ENCODE peak calls at places on chromosomes 13 and 19, in eight cellular contexts. X is HL-60; K is left ventricle myocardium inferior; Z is fibroblast of pulmonary artery; I is CD8-positive, alpha-beta T cell; D is cardiac fibroblast; N is pancreas; W is NB4. U is an unnamed sample.
A peak's percentile ranks its signal among the peaks of the same experiment; 100 is the strongest.

GRCh38 chr13:36515466-36515865 is 83.2 kb downstream of the CCNA1 start:
- DNase-seq in X (no peak), Z (no peak), K (no peak), W (no peak), I (no peak), N (no peak), D (no peak), U (no peak)

GRCh38 chr13:29849731-29850212 is 645 bp downstream of the UBL3 start:
- DNase-seq in W (peak; percentile 67), N (peak; percentile 89), X (no peak), K (peak; percentile 45), D (peak; percentile 53), Z (peak; percentile 50), I (peak; percentile 29), U (no peak)

GRCh38 chr13:68234278-68234677 is 1004.1 kb upstream of the PCDH9 start:
- DNase-seq in I (no peak), W (no peak), N (no peak), K (no peak), X (no peak), D (peak; percentile 7), Z (peak; percentile 4), U (no peak)

GRCh38 chr13:23622991-23623390 is 52.8 kb downstream of the TNFRSF19 start:
- DNase-seq in I (no peak), W (no peak), D (no peak), Z (no peak), K (no peak), N (no peak), X (no peak), U (peak; percentile 88)

GRCh38 chr13:112986470-112986869 is 17.5 kb downstream of the MCF2L start:
- DNase-seq in Z (no peak), X (no peak), W (no peak), K (no peak), N (peak; percentile 63), D (no peak), I (no peak), U (no peak)

GRCh38 chr13:62997696-62998095 is 1582.0 kb upstream of the PCDH20 start:
- DNase-seq in K (no peak), W (no peak), X (no peak), D (no peak), Z (no peak), I (no peak), N (no peak), U (no peak)

GRCh38 chr19:17488593-17489391 is 18.5 kb downstream of the SLC27A1 start:
- DNase-seq in N (peak; percentile 94), X (no peak), K (peak; percentile 59), D (no peak), W (peak; percentile 79), Z (peak; percentile 34), I (peak; percentile 80), U (peak; percentile 88)

GRCh38 chr13:46571941-46572340 is 19.0 kb downstream of the LRCH1 start:
- DNase-seq in I (no peak), N (no peak), K (no peak), Z (no peak), D (no peak), W (no peak), X (no peak), U (no peak)

GRCh38 chr19:38070573-38070972 is 153.4 kb downstream of the DPF1 start:
- DNase-seq in W (no peak), N (peak; percentile 12), I (no peak), X (no peak), Z (peak; percentile 60), D (peak; percentile 43), K (no peak), U (no peak)

GRCh38 chr13:73167046-73167820 is 108.4 kb downstream of the KLF5 start:
- DNase-seq in W (no peak), X (no peak), N (no peak), Z (no peak), K (no peak), I (no peak), D (peak; percentile 30), U (no peak)

GRCh38 chr13:80036845-80037504 is 304.0 kb downstream of the SPRY2 start:
- DNase-seq in I (no peak), Z (no peak), N (no peak), W (peak; percentile 88), K (no peak), X (no peak), D (no peak), U (peak; percentile 16)

GRCh38 chr13:97539651-97540230 is 105.8 kb downstream of the RAP2A start:
- DNase-seq in W (no peak), I (no peak), Z (peak; percentile 48), D (peak; percentile 44), X (no peak), K (no peak), N (no peak), U (peak; percentile 47)

GRCh38 chr19:4369109-4369887 is 25.9 kb downstream of the MPND start:
- DNase-seq in W (no peak), K (peak; percentile 46), I (peak; percentile 64), X (peak; percentile 63), D (no peak), N (peak; percentile 80), Z (no peak), U (peak; percentile 94)

GRCh38 chr13:20566424-20566916 is 487 bp upstream of the IFT88 start:
- DNase-seq in D (no peak), I (no peak), N (no peak), Z (no peak), X (no peak), W (no peak), K (no peak), U (no peak)

GRCh38 chr19:1647664-1648155 is 4.7 kb downstream of the TCF3 start:
- DNase-seq in K (no peak), X (no peak), N (peak; percentile 58), I (no peak), W (no peak), Z (no peak), D (no peak), U (peak; percentile 56)

GRCh38 chr19:42567567-42567966 is 27.2 kb downstream of the CEACAM8 start:
- DNase-seq in X (no peak), Z (no peak), W (no peak), D (no peak), I (no peak), K (no peak), N (no peak), U (no peak)

GRCh38 chr19:28313633-28314032 is 899.3 kb downstream of the UQCRFS1 start:
- DNase-seq in X (no peak), K (peak; percentile 20), W (no peak), N (no peak), D (peak; percentile 90), Z (peak; percentile 80), I (no peak), U (no peak)

DNA sequence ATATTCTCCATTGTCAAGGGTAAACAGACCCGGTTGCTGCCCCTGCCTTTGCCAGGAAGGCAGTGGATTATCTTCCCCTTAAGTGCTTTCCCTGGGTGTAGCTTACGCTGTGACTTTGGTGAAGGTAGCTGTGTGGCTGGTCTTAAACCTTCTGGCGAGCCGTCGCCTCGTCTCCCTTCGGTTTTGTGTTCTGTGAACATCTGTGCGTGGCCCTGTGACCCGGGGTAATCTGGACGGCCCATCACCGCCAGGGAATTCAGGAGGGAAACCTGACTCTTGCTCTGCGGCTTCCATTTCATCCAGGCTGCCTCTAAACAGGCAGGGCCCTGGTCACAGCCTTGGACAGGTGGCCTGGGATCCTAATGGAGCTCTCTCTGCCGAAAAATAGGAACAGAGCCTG is 78.7 kb downstream of the SHISA2 start:
- DNase-seq in Z (no peak), X (no peak), N (no peak), D (no peak), I (no peak), K (no peak), W (no peak), U (no peak)
- TF ChIP-seq CTCF in Z (no peak), X (no peak), N (no peak), D (no peak), I (no peak), K (no peak), W (no peak), U (no peak)

GRCh38 chr19:11578342-11579142 is 1.1 kb upstream of the ACP5 start:
- DNase-seq in K (peak; percentile 42), N (no peak), I (peak; percentile 28), Z (no peak), X (peak; percentile 74), W (peak; percentile 32), D (peak; percentile 25), U (peak; percentile 55)

GRCh38 chr19:11577451-11578341 is at the start of gene ACP5:
- DNase-seq in N (no peak), Z (no peak), D (no peak), X (no peak), K (no peak), I (no peak), W (no peak), U (no peak)

GRCh38 chr19:11576186-11576585 is 1.3 kb downstream of the ACP5 start:
- DNase-seq in D (no peak), Z (no peak), X (no peak), I (no peak), N (no peak), K (no peak), W (no peak), U (no peak)

GRCh38 chr19:11580665-11581418 is 3.4 kb upstream of the ACP5 start:
- DNase-seq in N (no peak), D (peak; percentile 42), K (no peak), X (no peak), Z (peak; percentile 28), I (no peak), W (no peak), U (peak; percentile 42)

DNA sequence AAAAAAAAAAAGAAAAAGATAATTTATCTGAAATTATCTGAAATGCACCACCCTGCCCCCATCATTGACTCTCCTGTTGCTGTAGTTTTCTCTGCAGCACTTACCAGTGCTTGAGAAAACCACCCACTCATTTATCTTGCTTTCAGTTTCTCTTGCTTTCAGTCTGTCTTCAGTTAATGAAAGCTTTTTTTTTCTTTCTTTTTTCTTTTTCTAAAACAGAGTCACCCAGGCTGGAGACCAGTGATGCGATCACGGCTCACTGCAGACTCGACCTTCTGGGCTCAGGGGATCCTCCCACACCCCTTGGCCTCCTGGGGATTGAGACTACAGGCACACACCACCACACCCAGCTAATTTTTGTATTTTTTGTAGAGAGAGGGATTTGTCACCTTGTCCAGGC is 4.3 kb upstream of the ACP5 start:
- DNase-seq in X (no peak), D (peak; percentile 46), W (peak; percentile 84), K (no peak), I (peak; percentile 20), Z (peak; percentile 18), N (no peak), U (peak; percentile 95)
- H3K4me3 ChIP-seq in X (no peak overlapping the region), D (no peak overlapping the region), W (no peak overlapping the region), K (no peak overlapping the region), I (no peak overlapping the region), Z (no peak overlapping the region), N (no peak overlapping the region), U (no peak overlapping the region)

GRCh38 chr13:111280226-111280625 is 40.2 kb upstream of the TEX29 start:
- DNase-seq in N (no peak), Z (no peak), I (no peak), W (no peak), K (no peak), D (no peak), X (no peak), U (no peak)
- TF ChIP-seq CTCF in N (no peak), Z (no peak), I (no peak), W (no peak), K (no peak), D (no peak), X (no peak), U (no peak)

DNA sequence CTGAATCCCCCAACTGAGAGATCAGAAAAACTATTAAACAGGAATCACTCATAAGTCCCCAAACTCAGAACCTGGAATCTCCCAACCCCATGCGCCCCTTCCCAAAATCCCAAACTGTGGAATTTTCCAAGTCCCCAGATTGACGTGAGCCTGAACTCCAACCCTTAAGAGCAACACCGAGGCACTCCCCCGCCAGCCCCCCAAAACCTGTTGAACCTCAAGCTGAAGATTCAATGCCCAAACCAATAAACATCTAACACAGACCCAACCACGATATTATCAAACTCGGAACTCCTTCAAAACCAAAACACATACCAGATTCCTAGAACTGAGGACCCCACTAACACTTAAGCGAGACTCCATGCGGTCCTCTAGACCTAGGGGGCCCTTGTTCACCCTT is 589 bp downstream of the IZUMO1 start:
- DNase-seq in W (no peak), K (no peak), I (no peak), D (no peak), N (no peak), Z (no peak), X (no peak), U (no peak)
- H3K4me3 ChIP-seq in W (no peak overlapping the region), K (peak overlapping the region; percentile 61), I (no peak overlapping the region), D (no peak overlapping the region), N (no peak overlapping the region), Z (no peak overlapping the region), X (no peak overlapping the region), U (no peak overlapping the region)